ENCODE peak calls at places on chromosomes 4 and X, in seven cellular contexts. G is AG08395, N is GM13976, C is small intestine, S is OCI-LY7, Q is Kasumi-1, L is endothelial cell. D is an unnamed sample.
A peak's percentile ranks its signal among the peaks of the same experiment; 100 is the strongest.

GRCh38 chr4:41213563-41214157 is 682 bp downstream of the APBB2 start:
- DNase-seq in C (peak; percentile 35), G (no peak), Q (no peak), S (peak; percentile 49), N (no peak), L (peak; percentile 43), D (no peak)

GRCh38 chr4:1508161-1509160 is 102.2 kb upstream of the NKX1-1 start:
- DNase-seq in L (no peak), N (no peak), S (no peak), Q (no peak), C (no peak), G (no peak), D (no peak)

GRCh38 chr4:56995525-56995924 is 16.8 kb downstream of the POLR2B start:
- DNase-seq in C (peak; percentile 3), S (no peak), N (no peak), L (no peak), Q (no peak), G (peak; percentile 85), D (no peak)

GRCh38 chr4:70901607-70901983 is 574 bp upstream of the MOB1B start:
- DNase-seq in Q (peak; percentile 28), G (no peak), N (no peak), C (no peak), L (no peak), S (peak; percentile 19), D (no peak)

GRCh38 chr4:151489462-151490203 is 80.7 kb downstream of the FHIP1A start:
- DNase-seq in G (no peak), L (no peak), S (no peak), C (no peak), Q (no peak), N (no peak), D (no peak)

GRCh38 chrX:7996414-7996813 is 69.2 kb upstream of the PNPLA4 start:
- DNase-seq in L (peak; percentile 24), S (peak; percentile 34), Q (peak; percentile 13), N (peak; percentile 26), G (peak; percentile 17), C (peak; percentile 31), D (no peak)

GRCh38 chr4:6425336-6425735 is 47.1 kb downstream of the PPP2R2C start:
- DNase-seq in Q (no peak), N (no peak), S (no peak), L (no peak), G (no peak), C (no peak), D (no peak)

GRCh38 chrX:8730812-8731578 is 942 bp downstream of the ANOS1 start:
- DNase-seq in N (no peak), S (no peak), G (no peak), L (peak; percentile 13), C (no peak), Q (no peak), D (no peak)

GRCh38 chrX:1537031-1537715 is at the start of gene P2RY8:
- DNase-seq in L (no peak), C (peak; percentile 35), Q (peak; percentile 94), S (peak; percentile 91), N (peak; percentile 71), G (no peak), D (no peak)

GRCh38 chr4:144591401-144591800 is 54.6 kb upstream of the HHIP start:
- DNase-seq in N (no peak), C (no peak), G (no peak), S (no peak), L (no peak), Q (peak; percentile 21), D (no peak)

GRCh38 chr4:84481077-84481878 is 17.8 kb downstream of the NKX6-1 start:
- DNase-seq in Q (no peak), C (no peak), G (no peak), N (no peak), L (no peak), S (no peak), D (no peak)

GRCh38 chrX:70402721-70403120 is 20.4 kb upstream of the GDPD2 start:
- DNase-seq in Q (no peak), C (no peak), L (no peak), N (no peak), G (no peak), S (no peak), D (no peak)

GRCh38 chr4:147118523-147118922 is 172.9 kb upstream of the TTC29 start:
- DNase-seq in G (peak; percentile 41), Q (no peak), L (no peak), C (peak; percentile 19), S (no peak), N (peak; percentile 23), D (no peak)

GRCh38 chr4:548976-549375 is 27.1 kb downstream of the TMEM271 start:
- DNase-seq in N (no peak), L (no peak), C (no peak), Q (no peak), S (no peak), G (no peak), D (peak; percentile 51)

GRCh38 chr4:23888421-23889319 is 1.2 kb downstream of the PPARGC1A start:
- DNase-seq in C (peak; percentile 89), S (no peak), L (peak; percentile 14), N (no peak), Q (no peak), G (peak; percentile 59), D (no peak)

GRCh38 chr4:125736057-125736456 is 421.3 kb downstream of the FAT4 start:
- DNase-seq in Q (no peak), C (no peak), N (no peak), G (no peak), L (peak; percentile 20), S (no peak), D (no peak)

GRCh38 chr4:1113311-1114009 is at the start of gene RNF212:
- DNase-seq in Q (no peak), C (no peak), S (no peak), L (peak; percentile 32), G (peak; percentile 47), N (no peak), D (no peak)

GRCh38 chr4:37383579-37384229 is 139.2 kb downstream of the NWD2 start:
- DNase-seq in G (peak; percentile 6), Q (peak; percentile 64), C (peak; percentile 81), S (peak; percentile 54), L (peak; percentile 52), N (peak; percentile 49), D (no peak)

GRCh38 chrX:63963382-63963781 is 178.4 kb upstream of the ARHGEF9 start:
- DNase-seq in G (no peak), S (no peak), N (no peak), L (no peak), Q (no peak), C (no peak), D (no peak)

GRCh38 chr4:154234576-154234975 is 257.0 kb downstream of the DCHS2 start:
- DNase-seq in C (no peak), S (no peak), G (no peak), N (no peak), Q (no peak), L (no peak), D (no peak)